ENCODE peak calls at places on chromosomes 7 and 10, in five cellular contexts. I is uterus, M is lower leg skin, G is adrenal gland, H is PC-9. P is an unnamed sample.

GRCh38 chr7:149642579-149642978 is 130.8 kb downstream of the ZNF467 start:
- DNase-seq in M (peak; percentile 70), I (no peak), G (no peak), H (no peak), P (peak; percentile 34)

GRCh38 chr10:60446855-60447254 is 57.2 kb upstream of the ANK3 start:
- DNase-seq in I (no peak), M (no peak), G (no peak), H (peak; percentile 53), P (no peak)

GRCh38 chr10:35182631-35183510 is 56.2 kb downstream of the CREM start:
- DNase-seq in G (no peak), M (no peak), I (no peak), H (no peak), P (no peak)

GRCh38 chr7:124130-124949 is 68.0 kb upstream of the FAM20C start:
- DNase-seq in H (no peak), I (no peak), M (peak; percentile 76), G (no peak), P (no peak)

GRCh38 chr10:125871341-125871740 is 9.8 kb downstream of the DHX32 start:
- DNase-seq in G (no peak), H (no peak), I (no peak), M (no peak), P (no peak)

GRCh38 chr7:87735360-87735759 is 107.2 kb downstream of the RUNDC3B start:
- DNase-seq in I (no peak), G (no peak), H (no peak), M (no peak), P (no peak)

GRCh38 chr7:18619311-18619710 is 123.8 kb downstream of the HDAC9 start:
- DNase-seq in M (no peak), H (no peak), I (no peak), G (no peak), P (no peak)

GRCh38 chr7:117683736-117684135 is 189.5 kb downstream of the CTTNBP2 start:
- DNase-seq in I (no peak), H (no peak), M (no peak), G (no peak), P (no peak)

GRCh38 chr7:148863324-148863723 is 20.8 kb downstream of the EZH2 start:
- DNase-seq in H (no peak), M (no peak), G (no peak), I (no peak), P (no peak)

GRCh38 chr10:3090914-3091313 is 23.6 kb downstream of the PFKP start:
- DNase-seq in I (peak; percentile 43), H (peak; percentile 79), M (no peak), G (peak; percentile 85), P (no peak)

GRCh38 chr7:47361229-47361628 is 220.7 kb downstream of the TNS3 start:
- DNase-seq in I (no peak), G (no peak), M (peak; percentile 78), H (no peak), P (no peak)

GRCh38 chr7:156473476-156474240 is 166.9 kb upstream of the RNF32 start:
- DNase-seq in H (peak; percentile 29), I (no peak), G (peak; percentile 45), M (peak; percentile 63), P (peak; percentile 66)

GRCh38 chr7:75611557-75612178 is 119.5 kb downstream of the SPDYE5 start:
- DNase-seq in G (peak; percentile 99), I (peak; percentile 45), H (peak; percentile 62), M (peak; percentile 90), P (no peak)
- TF ChIP-seq CTCF in G (no peak), I (no peak), H (no peak), M (no peak), P (no peak)

GRCh38 chr7:99447943-99448342 is 9.2 kb downstream of the CPSF4 start:
- DNase-seq in H (no peak), M (no peak), I (no peak), G (no peak), P (no peak)
- TF ChIP-seq CTCF in H (peak; percentile 60), M (no peak), I (no peak), G (peak; percentile 15), P (no peak)

GRCh38 chr7:82234457-82235049 is 209.0 kb downstream of the CACNA2D1 start:
- DNase-seq in I (no peak), H (no peak), M (no peak), G (no peak), P (no peak)
- TF ChIP-seq CTCF in I (peak; percentile 57), H (peak; percentile 78), M (no peak), G (peak; percentile 69), P (peak; percentile 77)

DNA sequence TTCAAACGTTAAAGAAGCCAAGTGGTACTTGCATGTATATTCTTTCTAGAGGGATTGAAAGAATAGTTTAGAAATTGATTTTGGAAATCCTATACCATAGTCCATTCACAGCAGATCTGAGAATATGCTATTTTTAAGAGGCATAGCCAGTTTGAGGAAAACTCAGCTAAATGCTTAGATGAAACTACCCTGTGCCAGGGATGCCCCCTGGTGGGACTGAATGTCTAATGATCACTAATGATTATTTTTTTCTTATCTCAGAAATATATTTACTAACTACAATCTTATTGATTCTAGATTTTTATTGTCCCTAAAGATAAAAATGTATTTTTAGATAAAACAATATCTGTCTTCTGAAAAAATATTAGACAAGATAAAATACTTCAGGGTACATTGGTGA is 844.9 kb upstream of the PHF14 start:
- DNase-seq in H (no peak), M (no peak), I (no peak), G (peak; percentile 17), P (no peak)
- TF ChIP-seq CTCF in H (peak; percentile 53), M (no peak), I (peak; percentile 30), G (peak; percentile 44), P (peak; percentile 42)